ENCODE peak calls at places on chromosome 1, in four cellular contexts. Q is brain microvascular endothelial cell, D is tibial nerve, V is testis. K is an unnamed sample.

GRCh38 chr1:77977989-77978292 is 931 bp downstream of the FUBP1 start:
- DNase-seq in Q (no peak), D (no peak), V (no peak), K (no peak)

GRCh38 chr1:226121049-226121586 is 58.6 kb downstream of the H3-3A start:
- DNase-seq in Q (no peak), D (no peak), V (no peak), K (no peak)

GRCh38 chr1:28354121-28354520 is 15.4 kb upstream of the PHACTR4 start:
- DNase-seq in Q (peak), D (no peak), V (no peak), K (no peak)

GRCh38 chr1:205774277-205775014 is 836 bp downstream of the RAB29 start:
- DNase-seq in Q (no peak), D (no peak), V (peak), K (no peak)

GRCh38 chr1:46812065-46812750 is 13.4 kb downstream of the CYP4B1 start:
- DNase-seq in Q (no peak), D (no peak), V (no peak), K (no peak)

GRCh38 chr1:116230712-116231111 is 119.5 kb downstream of the MAB21L3 start:
- DNase-seq in Q (no peak), D (no peak), V (no peak), K (no peak)

GRCh38 chr1:6041432-6042062 is 4.1 kb upstream of the KCNAB2 start:
- DNase-seq in Q (peak), D (no peak), V (peak), K (no peak)

GRCh38 chr1:200029035-200029623 is 1.6 kb downstream of the NR5A2 start:
- DNase-seq in Q (no peak), D (no peak), V (peak), K (no peak)

GRCh38 chr1:209855623-209856022 is 27.9 kb downstream of the UTP25 start:
- DNase-seq in Q (no peak), D (no peak), V (no peak), K (no peak)

GRCh38 chr1:1204998-1205768 is 1.2 kb downstream of the TNFRSF18 start:
- DNase-seq in Q (no peak), D (no peak), V (no peak), K (no peak)

GRCh38 chr1:247121382-247121781 is 17.2 kb upstream of the ZNF669 start:
- DNase-seq in Q (no peak), D (no peak), V (no peak), K (no peak)

GRCh38 chr1:206455681-206456344 is 14.5 kb upstream of the IKBKE start:
- DNase-seq in Q (no peak), D (peak), V (no peak), K (no peak)

GRCh38 chr1:230270185-230270939 is 155.8 kb downstream of the PGBD5 start:
- DNase-seq in Q (peak), D (no peak), V (no peak), K (no peak)
- H3K4me3 ChIP-seq in Q (no peak), D (no peak), V (no peak), K (no peak)

GRCh38 chr1:38097256-38097655 is 50.7 kb upstream of the POU3F1 start:
- DNase-seq in Q (no peak), D (no peak), V (no peak), K (no peak)
- TF ChIP-seq CTCF in Q (no peak), D (no peak), V (no peak), K (no peak)

DNA sequence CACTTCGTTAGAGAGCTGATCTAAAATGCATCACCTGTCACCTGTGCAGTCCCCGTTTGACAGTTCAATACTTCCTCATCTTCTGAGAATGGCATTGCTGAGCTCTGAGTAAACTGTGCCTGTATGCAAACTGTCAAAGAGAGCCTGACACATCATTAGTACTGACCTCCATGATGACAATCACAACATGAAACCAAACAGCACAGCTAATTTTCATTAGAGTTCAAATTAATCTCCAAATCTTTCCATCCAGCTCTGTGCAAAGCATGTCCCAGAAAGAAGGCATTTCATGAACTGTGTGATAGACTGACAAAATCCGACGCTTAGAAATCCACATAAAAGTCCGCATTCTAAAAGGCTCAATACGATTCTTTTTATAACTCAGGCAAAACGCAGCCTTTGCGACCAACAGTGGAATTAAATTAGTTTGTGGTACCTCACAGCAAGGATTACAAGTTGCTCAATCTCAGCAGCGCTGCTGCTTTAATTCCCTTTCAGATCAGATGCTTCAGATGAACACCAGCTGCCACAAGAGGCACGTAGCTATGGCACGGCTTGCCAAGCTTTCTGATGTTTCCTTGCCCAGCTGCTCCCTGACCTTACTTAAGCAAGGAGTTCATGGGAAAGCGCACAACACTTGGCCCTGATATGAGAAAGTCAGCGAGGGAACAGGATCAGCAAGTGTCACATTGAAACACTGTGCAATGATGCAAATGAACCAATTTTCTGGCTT is 765.5 kb upstream of the PRMT6 start:
- DNase-seq in Q (no peak), D (no peak), V (peak), K (no peak)
- H3K4me3 ChIP-seq in Q (no peak), D (no peak), V (no peak), K (no peak)

GRCh38 chr1:25245393-25245792 is 1.9 kb downstream of the RSRP1 start:
- DNase-seq in Q (no peak), D (no peak), V (no peak), K (no peak)

GRCh38 chr1:25246600-25247023 is 642 bp downstream of the RSRP1 start:
- DNase-seq in Q (no peak), D (no peak), V (peak), K (no peak)

GRCh38 chr1:25247024-25247828 is at the start of gene RSRP1:
- DNase-seq in Q (peak), D (peak), V (peak), K (peak)

GRCh38 chr1:25245809-25246599 is 1.2 kb downstream of the RSRP1 start:
- DNase-seq in Q (no peak), D (no peak), V (no peak), K (no peak)

GRCh38 chr1:25247829-25248754 is 838 bp upstream of the RSRP1 start:
- DNase-seq in Q (no peak), D (no peak), V (no peak), K (no peak)
- TF ChIP-seq CTCF in Q (peak), D (no peak), V (no peak), K (peak)

DNA sequence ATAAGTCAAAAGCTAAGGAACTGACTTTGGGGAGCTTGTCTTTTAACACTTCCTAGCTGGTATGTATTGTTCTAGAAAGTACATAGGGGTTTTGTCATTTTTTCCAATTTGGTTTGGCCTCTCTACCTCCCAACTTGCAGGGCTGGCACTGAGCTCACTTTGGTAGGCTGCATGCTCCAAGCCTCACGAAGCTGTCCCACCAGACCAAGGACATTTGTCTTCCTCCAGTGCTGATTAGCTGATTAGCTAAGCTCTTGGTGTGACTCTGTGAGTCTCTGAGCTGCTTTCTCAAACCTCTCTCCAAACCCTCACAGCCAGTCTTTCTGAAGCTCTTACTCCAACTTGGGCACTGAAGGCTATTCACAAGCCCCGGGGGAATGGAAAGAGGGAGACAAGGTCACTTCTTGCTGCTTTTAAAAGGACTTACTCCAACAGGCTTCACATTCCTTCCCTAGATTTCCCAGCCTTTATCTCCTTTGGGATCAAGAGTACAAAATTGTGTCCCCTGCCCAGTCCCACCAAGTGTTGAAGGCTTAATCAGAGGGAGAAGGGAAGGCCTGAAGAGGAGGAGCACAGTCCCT is 880 bp upstream of the CFAP45 start:
- DNase-seq in Q (no peak), D (no peak), V (no peak), K (no peak)
- H3K4me3 ChIP-seq in Q (no peak), D (no peak), V (no peak), K (no peak)

GRCh38 chr1:68010094-68010493 is 40.3 kb downstream of the DIRAS3 start:
- DNase-seq in Q (no peak), D (no peak), V (no peak), K (no peak)
- TF ChIP-seq CTCF in Q (peak), D (peak), V (no peak), K (peak)

GRCh38 chr1:203663294-203663693 is 36.7 kb downstream of the ATP2B4 start:
- DNase-seq in Q (peak), D (no peak), V (no peak), K (peak)

GRCh38 chr1:203662821-203663220 is 36.2 kb downstream of the ATP2B4 start:
- DNase-seq in Q (no peak), D (no peak), V (no peak), K (no peak)

GRCh38 chr1:203665986-203666385 is 39.4 kb downstream of the ATP2B4 start:
- DNase-seq in Q (no peak), D (no peak), V (no peak), K (no peak)

GRCh38 chr1:203661572-203661971 is 34.9 kb downstream of the ATP2B4 start:
- DNase-seq in Q (no peak), D (no peak), V (no peak), K (no peak)

GRCh38 chr1:203663820-203664219 is 37.2 kb downstream of the ATP2B4 start:
- DNase-seq in Q (no peak), D (no peak), V (no peak), K (no peak)
- H3K4me3 ChIP-seq in Q (no peak), D (no peak), V (no peak), K (no peak)